ENCODE peak calls at places on chromosomes 3 and 15, in seven cellular contexts. Y is neuronal stem cell, A is Karpas-422, E is H9, U is endothelial cell of umbilical vein, S is IMR-90, C is fibroblast of lung. M is an unnamed sample.

GRCh38 chr15:88792342-88793282 is 10.6 kb upstream of the ACAN start:
- DNase-seq in C (no peak), Y (no peak), U (no peak), A (no peak), E (no peak), S (no peak), M (no peak)

GRCh38 chr3:49006591-49007067 is 562 bp upstream of the WDR6 start:
- DNase-seq in C (peak; percentile 72), A (no peak), E (no peak), S (peak; percentile 63), Y (no peak), U (peak; percentile 51), M (no peak)

GRCh38 chr3:9653565-9654248 is 4.4 kb downstream of the MTMR14 start:
- DNase-seq in Y (no peak), A (peak; percentile 46), S (no peak), C (no peak), U (no peak), E (no peak), M (no peak)

GRCh38 chr3:27861047-27862036 is 139.2 kb upstream of the EOMES start:
- DNase-seq in A (no peak), C (no peak), S (no peak), Y (no peak), E (no peak), U (no peak), M (no peak)

GRCh38 chr3:12040902-12041301 is 36.7 kb downstream of the SYN2 start:
- DNase-seq in Y (no peak), E (no peak), U (no peak), A (no peak), S (no peak), C (no peak), M (no peak)

GRCh38 chr3:88321696-88322095 is 171.9 kb downstream of the C3orf38 start:
- DNase-seq in E (no peak), A (no peak), C (no peak), U (no peak), S (no peak), Y (no peak), M (peak; percentile 71)

GRCh38 chr3:14921034-14921616 is 26.3 kb upstream of the NR2C2 start:
- DNase-seq in C (peak; percentile 85), E (peak; percentile 89), U (peak; percentile 96), A (peak; percentile 93), Y (peak; percentile 73), S (peak; percentile 82), M (peak; percentile 95)

GRCh38 chr15:95277266-95277665 is 1045.9 kb downstream of the MCTP2 start:
- DNase-seq in S (peak; percentile 98), Y (no peak), U (no peak), C (peak; percentile 84), E (no peak), A (no peak), M (peak; percentile 37)

GRCh38 chr3:169939320-169939719 is 27.3 kb upstream of the SEC62 start:
- DNase-seq in A (no peak), E (no peak), U (no peak), S (no peak), C (no peak), Y (no peak), M (no peak)

GRCh38 chr15:62927196-62927595 is 115.4 kb upstream of the TPM1 start:
- DNase-seq in S (peak; percentile 29), C (no peak), E (no peak), Y (no peak), A (no peak), U (no peak), M (no peak)

GRCh38 chr15:73996939-73997338 is 2.4 kb downstream of the PML start:
- DNase-seq in A (peak; percentile 68), C (peak; percentile 49), E (no peak), Y (no peak), U (peak; percentile 85), S (no peak), M (no peak)

GRCh38 chr15:47586653-47587224 is 130.6 kb upstream of the SEMA6D start:
- DNase-seq in C (no peak), A (no peak), E (no peak), S (no peak), U (no peak), Y (no peak), M (peak; percentile 21)

GRCh38 chr3:149765762-149766334 is 13.6 kb upstream of the COMMD2 start:
- DNase-seq in S (peak; percentile 67), A (peak; percentile 75), U (peak; percentile 59), C (peak; percentile 67), Y (peak; percentile 5), E (no peak), M (peak; percentile 59)

GRCh38 chr3:111732248-111732879 is 126.7 kb upstream of the PHLDB2 start:
- DNase-seq in U (no peak), E (no peak), C (no peak), A (no peak), Y (no peak), S (no peak), M (no peak)

GRCh38 chr15:64460737-64461576 is 579 bp downstream of the ZNF609 start:
- DNase-seq in C (peak; percentile 85), E (peak; percentile 46), S (peak; percentile 81), Y (no peak), A (peak; percentile 67), U (peak; percentile 75), M (peak; percentile 65)

GRCh38 chr3:180615954-180616353 is 14.0 kb downstream of the TTC14 start:
- DNase-seq in U (no peak), Y (no peak), C (no peak), S (no peak), E (no peak), A (no peak), M (no peak)

DNA sequence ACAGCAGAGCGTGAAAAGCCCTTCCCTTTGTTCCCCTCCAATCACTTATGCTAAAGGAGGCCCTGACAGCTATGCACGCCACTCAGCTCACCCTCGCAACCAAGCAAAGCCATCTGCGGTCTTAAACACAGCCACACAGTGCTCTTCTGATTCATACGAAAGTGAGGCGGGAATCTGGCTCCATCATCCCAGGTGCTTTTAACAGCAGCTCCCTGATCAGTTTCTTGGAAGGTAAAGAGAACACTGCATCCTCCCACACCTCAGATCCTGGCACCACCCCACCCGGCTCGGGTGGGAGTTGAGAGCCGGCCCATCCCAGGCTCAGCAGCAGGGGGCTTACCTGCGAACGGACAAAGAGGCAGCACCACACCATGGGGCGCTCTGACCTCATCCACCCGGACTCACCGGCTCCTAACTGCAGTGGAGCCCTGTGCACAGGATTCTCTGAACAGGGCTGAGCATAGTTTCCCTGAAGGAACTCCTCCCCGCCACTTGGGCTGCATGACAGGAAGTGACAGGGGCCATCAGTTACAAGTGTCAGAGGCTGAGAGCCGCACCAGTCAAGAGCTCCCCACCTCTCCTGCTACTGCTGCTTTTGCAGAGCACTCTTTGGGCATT is 114.3 kb upstream of the ARHGEF3 start:
- DNase-seq in A (peak; percentile 89), Y (no peak), C (no peak), E (peak; percentile 48), S (no peak), U (no peak), M (no peak)
- H2AFZ ChIP-seq in A (peak overlapping the region; percentile 88), Y (peak overlapping the region; percentile 58), C (no peak overlapping the region), E (no peak overlapping the region), S (peak overlapping the region; percentile 41), U (no peak overlapping the region), M (no peak overlapping the region)

GRCh38 chr15:72507402-72507801 is 33.3 kb downstream of the ARIH1 start:
- DNase-seq in U (no peak), C (no peak), A (no peak), Y (no peak), S (no peak), E (no peak), M (no peak)
- H2AFZ ChIP-seq in U (no peak overlapping the region), C (no peak overlapping the region), A (no peak overlapping the region), Y (no peak overlapping the region), S (no peak overlapping the region), E (no peak overlapping the region), M (no peak overlapping the region)

GRCh38 chr3:18233987-18234716 is 191.0 kb downstream of the SATB1 start:
- DNase-seq in E (no peak), Y (peak; percentile 48), C (no peak), U (no peak), S (no peak), A (no peak), M (no peak)

GRCh38 chr3:18234717-18235335 is 190.3 kb downstream of the SATB1 start:
- DNase-seq in A (no peak), E (no peak), C (no peak), Y (no peak), S (no peak), U (no peak), M (peak; percentile 71)

GRCh38 chr3:18237251-18238005 is 187.7 kb downstream of the SATB1 start:
- DNase-seq in A (no peak), S (peak; percentile 64), E (no peak), C (peak; percentile 17), U (peak; percentile 1), Y (no peak), M (peak; percentile 91)

GRCh38 chr3:18238721-18239331 is 186.3 kb downstream of the SATB1 start:
- DNase-seq in A (no peak), Y (no peak), U (no peak), S (no peak), E (no peak), C (no peak), M (peak; percentile 53)

DNA sequence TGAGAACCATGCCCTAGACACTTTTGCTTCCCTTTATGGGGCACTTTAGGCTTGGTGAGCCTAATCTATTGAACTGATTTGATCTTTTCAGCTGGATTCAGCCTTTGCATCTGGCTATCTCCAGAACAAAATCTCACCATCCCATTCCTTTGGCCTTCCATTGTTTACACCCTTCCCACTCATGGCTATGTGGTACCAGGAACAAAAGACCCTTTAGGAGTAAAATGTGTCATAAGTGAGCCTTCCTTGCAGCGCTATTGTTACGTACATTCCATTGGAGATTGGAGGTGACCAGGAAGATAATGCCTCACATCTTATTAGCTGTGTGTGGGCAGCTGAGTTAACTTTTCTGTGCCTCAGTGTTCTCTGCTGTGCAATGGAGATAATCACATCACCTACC is 188.4 kb downstream of the SATB1 start:
- DNase-seq in E (no peak), S (no peak), Y (peak; percentile 44), U (no peak), C (no peak), A (no peak), M (no peak)
- H2AFZ ChIP-seq in E (no peak overlapping the region), S (no peak overlapping the region), Y (no peak overlapping the region), U (no peak overlapping the region), C (no peak overlapping the region), A (no peak overlapping the region), M (peak overlapping the region; percentile 40)

GRCh38 chr3:46293035-46293724 is 50.9 kb downstream of the CCR3 start:
- DNase-seq in A (no peak), E (no peak), Y (no peak), C (no peak), S (no peak), U (no peak), M (no peak)

GRCh38 chr3:46285931-46286330 is 43.7 kb downstream of the CCR3 start:
- DNase-seq in U (no peak), S (no peak), Y (no peak), E (no peak), A (no peak), C (no peak), M (no peak)

GRCh38 chr3:46286936-46287335 is 44.7 kb downstream of the CCR3 start:
- DNase-seq in C (no peak), E (no peak), U (no peak), S (no peak), Y (no peak), A (no peak), M (no peak)

GRCh38 chr3:46289961-46290360 is 47.7 kb downstream of the CCR3 start:
- DNase-seq in S (no peak), A (no peak), U (no peak), C (no peak), E (no peak), Y (no peak), M (no peak)

DNA sequence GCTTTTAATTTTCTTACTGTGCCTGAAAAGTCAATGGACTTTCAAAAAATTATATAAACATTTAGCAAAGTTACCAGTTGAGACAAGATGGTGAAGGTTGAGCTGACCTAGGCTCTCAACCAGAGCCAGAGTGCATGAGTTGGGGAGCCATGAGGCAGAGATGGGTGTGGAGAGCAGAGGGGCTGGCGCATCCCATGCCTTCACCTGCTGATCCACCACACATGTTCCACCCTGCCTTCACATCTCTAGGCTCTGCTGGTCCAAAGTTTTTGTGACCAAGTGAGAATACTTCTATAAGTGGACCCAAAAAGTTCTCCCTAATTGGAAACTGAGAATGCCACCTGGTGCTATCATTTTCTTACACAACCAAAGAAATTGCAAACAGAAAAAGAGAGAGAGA is 47.3 kb downstream of the CCR3 start:
- DNase-seq in Y (no peak), U (no peak), A (no peak), C (no peak), S (no peak), E (no peak), M (no peak)
- H2AFZ ChIP-seq in Y (no peak overlapping the region), U (no peak overlapping the region), A (no peak overlapping the region), C (no peak overlapping the region), S (no peak overlapping the region), E (no peak overlapping the region), M (no peak overlapping the region)